ENCODE peak calls at places on chromosomes 1 and 21, in five cellular contexts. M is cardiac muscle cell, Q is tibial nerve, L is adrenal gland, K is ovary. W is an unnamed sample.

GRCh38 chr21:36120304-36120902 is 14.5 kb upstream of the CBR3 start:
- DNase-seq in M (no peak), Q (no peak), L (no peak), K (no peak), W (no peak)

GRCh38 chr21:35138665-35139381 is 89.7 kb upstream of the RUNX1 start:
- DNase-seq in M (no peak), Q (no peak), L (no peak), K (no peak), W (peak; percentile 12)

GRCh38 chr1:175865041-175865766 is 121.8 kb upstream of the TNR start:
- DNase-seq in M (no peak), Q (no peak), L (no peak), K (no peak), W (peak; percentile 48)

GRCh38 chr21:46100020-46100419 is 2.1 kb downstream of the COL6A2 start:
- DNase-seq in M (no peak), Q (peak; percentile 3), L (no peak), K (peak; percentile 19), W (no peak)

GRCh38 chr1:99886841-99887240 is 36.7 kb downstream of the AGL start:
- DNase-seq in M (no peak), Q (no peak), L (no peak), K (no peak), W (no peak)

GRCh38 chr1:95034506-95034905 is 38.2 kb downstream of the ALG14 start:
- DNase-seq in M (no peak), Q (no peak), L (no peak), K (no peak), W (no peak)

GRCh38 chr1:17109897-17110554 is 9.2 kb downstream of the PADI2 start:
- DNase-seq in M (no peak), Q (no peak), L (no peak), K (no peak), W (peak; percentile 57)

GRCh38 chr1:154837679-154838171 is 32.4 kb downstream of the KCNN3 start:
- DNase-seq in M (no peak), Q (no peak), L (no peak), K (peak; percentile 74), W (no peak)

GRCh38 chr1:16026723-16027484 is 5.1 kb downstream of the CLCNKA start:
- DNase-seq in M (peak; percentile 95), Q (no peak), L (no peak), K (peak; percentile 72), W (peak; percentile 64)

DNA sequence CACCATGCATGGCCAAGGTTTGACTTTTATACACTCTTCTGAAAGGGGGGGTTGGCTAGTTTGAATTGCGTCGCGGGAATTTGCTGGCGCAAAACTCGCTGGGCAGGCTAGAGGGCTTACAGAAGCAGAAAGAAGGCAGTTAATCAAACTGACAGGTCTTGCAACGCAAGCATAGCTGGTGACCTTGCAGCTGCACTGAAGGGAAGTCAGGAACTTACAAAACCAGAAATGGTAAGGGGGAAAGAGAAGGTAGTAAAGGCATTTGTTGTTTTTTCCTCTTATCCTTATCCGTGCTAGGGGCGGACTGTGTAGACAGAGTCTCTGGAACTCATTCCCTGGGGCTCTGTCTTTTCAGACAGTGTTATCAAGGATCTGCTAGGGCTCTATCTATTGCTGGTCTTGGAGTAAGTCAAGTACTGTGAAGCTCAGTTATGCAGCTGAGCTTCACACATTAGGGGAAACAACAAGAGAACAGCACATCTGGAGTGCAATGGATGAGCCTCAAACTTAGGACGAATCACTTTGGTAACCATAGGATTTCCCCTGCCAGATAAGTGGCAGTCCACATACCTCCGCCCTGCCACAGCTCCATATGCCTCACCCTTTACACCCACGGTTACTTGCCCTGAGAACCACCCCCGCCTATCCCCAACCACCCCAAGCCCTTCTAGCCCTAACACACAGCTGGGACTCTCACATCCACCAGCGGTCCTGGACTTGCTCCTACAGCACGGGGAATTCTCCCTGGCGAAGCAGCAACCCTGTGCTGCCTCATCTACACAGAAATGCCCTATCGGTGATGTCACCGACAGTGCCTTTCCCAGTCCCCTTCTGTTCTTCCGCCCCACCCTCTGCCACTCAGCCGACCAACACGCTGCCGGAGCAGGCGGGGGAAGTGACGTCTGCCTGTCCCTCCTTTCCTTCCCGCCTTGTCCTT is 251.4 kb downstream of the FAM72C start:
- DNase-seq in M (no peak), Q (no peak), L (peak; percentile 50), K (no peak), W (peak; percentile 53)
- H3K4me3 ChIP-seq in M (no peak overlapping the region), Q (no peak overlapping the region), L (peak overlapping the region; percentile 11), K (no peak overlapping the region), W (no peak overlapping the region)

DNA sequence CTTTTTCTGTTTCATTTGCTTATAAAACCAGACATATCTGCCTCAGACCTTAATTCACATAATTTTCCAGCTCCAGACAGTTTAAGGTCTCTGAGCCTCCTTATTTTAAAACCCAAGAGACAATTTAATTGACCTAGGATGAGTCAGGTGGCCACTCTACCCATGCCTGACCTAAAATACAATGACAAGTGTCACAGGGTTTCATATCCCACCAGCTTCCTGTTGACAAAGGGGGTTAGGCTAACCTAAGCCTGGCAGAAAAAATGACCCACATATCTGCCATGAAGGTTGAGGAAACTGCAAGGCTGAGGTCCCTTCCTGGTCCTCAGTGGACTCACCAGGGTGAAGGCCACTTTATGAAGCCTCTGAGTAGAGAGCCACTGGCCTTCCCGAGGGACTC is 52.3 kb downstream of the OPTC start:
- DNase-seq in M (no peak), Q (no peak), L (no peak), K (no peak), W (no peak)
- H3K4me3 ChIP-seq in M (no peak overlapping the region), Q (no peak overlapping the region), L (no peak overlapping the region), K (no peak overlapping the region), W (no peak overlapping the region)

DNA sequence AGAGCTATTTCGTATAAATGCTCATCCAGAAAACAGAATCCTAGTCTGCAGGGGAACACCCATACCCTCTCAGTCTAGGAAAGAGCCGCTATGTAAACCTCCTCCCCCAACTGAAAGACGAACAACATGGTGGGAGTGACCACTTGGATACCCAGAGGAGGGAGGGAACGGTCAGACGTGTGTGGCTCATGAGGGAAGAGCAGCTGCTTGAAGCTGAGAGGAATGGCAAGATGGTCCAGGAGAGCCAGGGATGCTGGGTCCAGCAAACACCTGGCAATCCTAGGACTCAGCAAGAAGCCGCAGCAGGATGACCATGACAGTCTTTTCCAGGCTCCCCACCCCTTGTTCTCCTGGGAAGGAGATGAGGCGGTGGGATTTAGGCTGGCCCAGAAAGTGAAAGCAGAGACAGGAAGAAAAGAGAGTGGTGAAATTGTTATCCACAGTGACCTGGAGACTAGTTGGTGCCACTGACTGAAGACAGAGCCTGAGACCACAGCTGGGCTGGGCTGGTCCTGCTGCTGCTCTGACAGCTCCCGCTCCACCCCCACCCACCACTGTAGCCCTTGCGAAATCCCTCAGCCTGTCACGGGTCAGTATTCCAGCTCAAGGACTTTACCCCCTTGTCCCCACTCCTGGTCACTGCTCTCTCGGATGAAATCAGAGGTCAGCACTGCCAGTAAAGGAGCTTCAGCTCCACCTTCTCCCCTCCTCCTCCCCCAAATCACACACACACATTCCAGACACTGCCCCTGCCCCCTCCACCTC is 3.6 kb downstream of the CERS2 start:
- DNase-seq in M (peak; percentile 75), Q (peak; percentile 85), L (peak; percentile 96), K (peak; percentile 72), W (peak; percentile 95)
- H3K4me3 ChIP-seq in M (no peak overlapping the region), Q (peak overlapping the region; percentile 27), L (peak overlapping the region; percentile 100), K (no peak overlapping the region), W (peak overlapping the region; percentile 96)

GRCh38 chr1:78607334-78607927 is 12.8 kb upstream of the IFI44L start:
- DNase-seq in M (peak; percentile 46), Q (peak; percentile 29), L (no peak), K (no peak), W (no peak)

GRCh38 chr1:78604643-78605042 is 15.6 kb upstream of the IFI44L start:
- DNase-seq in M (no peak), Q (no peak), L (no peak), K (no peak), W (no peak)

GRCh38 chr1:78603206-78603605 is 17.0 kb upstream of the IFI44L start:
- DNase-seq in M (no peak), Q (no peak), L (no peak), K (no peak), W (no peak)

GRCh38 chr1:78607944-78608343 is 12.3 kb upstream of the IFI44L start:
- DNase-seq in M (no peak), Q (no peak), L (no peak), K (no peak), W (peak; percentile 28)

DNA sequence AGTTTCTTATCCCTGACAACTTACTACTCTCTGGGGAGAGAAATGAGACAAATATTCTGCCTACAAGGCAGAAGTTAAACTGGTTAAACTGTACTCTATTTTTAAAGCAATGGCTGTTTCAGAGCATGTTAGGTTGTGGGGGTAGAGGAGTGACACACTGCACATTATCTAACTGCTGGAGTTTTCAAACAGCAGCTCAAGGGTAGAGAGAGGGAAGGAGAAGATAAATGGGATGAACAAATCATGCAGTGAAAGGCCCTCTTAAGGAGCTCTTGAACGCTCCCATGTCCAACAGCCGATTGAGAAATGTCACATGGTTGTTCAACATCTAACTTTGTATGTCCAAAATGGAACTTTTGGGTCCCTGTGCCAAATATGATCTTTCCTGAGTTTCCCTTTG is 14.0 kb upstream of the IFI44L start:
- DNase-seq in M (peak; percentile 60), Q (no peak), L (no peak), K (no peak), W (no peak)
- H3K4me3 ChIP-seq in M (no peak overlapping the region), Q (no peak overlapping the region), L (no peak overlapping the region), K (no peak overlapping the region), W (no peak overlapping the region)

GRCh38 chr21:41765393-41765950 is 1.4 kb downstream of the RIPK4 start:
- DNase-seq in M (no peak), Q (no peak), L (no peak), K (no peak), W (no peak)
- H3K4me3 ChIP-seq in M (no peak overlapping the region), Q (no peak overlapping the region), L (no peak overlapping the region), K (no peak overlapping the region), W (peak overlapping the region; percentile 90)

DNA sequence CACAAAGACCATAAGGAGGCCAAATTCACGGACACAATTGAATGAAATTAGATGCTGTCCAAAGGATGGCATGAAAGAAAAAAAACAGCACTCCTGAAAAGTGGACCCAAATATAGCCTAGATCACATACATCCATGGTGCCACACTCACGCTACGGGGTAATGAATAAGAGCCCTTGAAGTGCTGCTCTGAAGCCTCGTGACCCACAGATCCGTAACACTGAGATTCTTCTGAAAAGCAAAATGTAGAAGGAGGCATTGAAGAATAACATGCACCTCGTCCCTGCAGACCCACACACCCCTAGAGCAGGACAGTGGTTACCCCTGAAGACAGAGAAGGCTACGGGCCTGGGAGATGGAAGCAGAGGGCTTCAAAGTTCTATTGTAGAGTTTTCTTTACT is 3.9 kb upstream of the ITGB2 start:
- DNase-seq in M (no peak), Q (no peak), L (no peak), K (no peak), W (no peak)
- H3K4me3 ChIP-seq in M (no peak overlapping the region), Q (no peak overlapping the region), L (no peak overlapping the region), K (no peak overlapping the region), W (no peak overlapping the region)

W was measured in Caco-2.